ENCODE peak calls at places on chromosomes 13 and 19, in six cellular contexts. E, X, K, P, S and V are unnamed samples.

GRCh38 chr13:95349267-95349666 is 48.0 kb upstream of the ABCC4 start:
- DNase-seq in X (no peak), E (no peak), P (no peak), S (no peak), K (no peak), V (no peak)

GRCh38 chr19:41767105-41767504 is 11.8 kb downstream of the CEACAM6 start:
- DNase-seq in S (no peak), E (no peak), P (no peak), X (no peak), K (no peak), V (no peak)

GRCh38 chr19:42424345-42424707 is 2.9 kb downstream of the LIPE start:
- DNase-seq in P (no peak), S (no peak), E (no peak), K (no peak), X (no peak), V (no peak)

GRCh38 chr19:29893606-29894284 is 48.3 kb upstream of the URI1 start:
- DNase-seq in E (no peak), X (no peak), P (no peak), K (no peak), S (no peak), V (no peak)

GRCh38 chr13:98265669-98266551 is 88.8 kb upstream of the RNF113B start:
- DNase-seq in P (no peak), X (no peak), K (no peak), S (no peak), E (no peak), V (peak; percentile 65)

GRCh38 chr13:79456051-79456450 is 24.9 kb upstream of the NDFIP2 start:
- DNase-seq in X (no peak), S (no peak), P (no peak), K (no peak), E (no peak), V (no peak)

GRCh38 chr19:42116308-42117075 is 15.8 kb downstream of the POU2F2 start:
- DNase-seq in K (no peak), E (no peak), P (no peak), S (no peak), X (no peak), V (no peak)

GRCh38 chr13:110471833-110472162 is 89.7 kb downstream of the RAB20 start:
- DNase-seq in S (no peak), X (no peak), K (no peak), P (no peak), E (peak; percentile 45), V (peak; percentile 79)

GRCh38 chr13:79612604-79613003 is 131.6 kb downstream of the NDFIP2 start:
- DNase-seq in X (no peak), E (no peak), P (no peak), K (no peak), S (no peak), V (no peak)

GRCh38 chr13:20680416-20681080 is 23.0 kb upstream of the IL17D start:
- DNase-seq in K (no peak), S (no peak), P (no peak), X (no peak), E (no peak), V (no peak)

GRCh38 chr19:15418112-15418587 is 638 bp downstream of the AKAP8L start:
- DNase-seq in X (peak; percentile 76), E (no peak), S (no peak), K (no peak), P (no peak), V (peak; percentile 81)

GRCh38 chr13:28819748-28820098 is 416 bp upstream of the MTUS2 start:
- DNase-seq in P (peak; percentile 78), E (peak; percentile 68), K (peak; percentile 15), X (peak; percentile 70), S (peak; percentile 81), V (peak; percentile 53)

GRCh38 chr19:47891923-47892666 is 6.0 kb upstream of the SULT2A1 start:
- DNase-seq in P (peak; percentile 18), X (no peak), S (no peak), K (no peak), E (no peak), V (no peak)

GRCh38 chr13:64078480-64078936 is 2662.9 kb upstream of the PCDH20 start:
- DNase-seq in X (no peak), S (no peak), K (peak; percentile 45), E (no peak), P (no peak), V (no peak)

GRCh38 chr19:15304140-15304705 is 28.1 kb downstream of the BRD4 start:
- DNase-seq in P (no peak), S (no peak), E (peak; percentile 68), X (no peak), K (no peak), V (no peak)